ENCODE peak calls at places on chromosomes 5 and 9, in four cellular contexts. I is CD4-positive, alpha-beta T cell; D is activated CD4-positive, alpha-beta T cell treated with anti-CD3 and anti-CD28 coated beads, Interleukin-2, amount 50 U/mL, for 1 hour; B is stimulated activated CD8-positive, alpha-beta memory T cell treated with anti-CD3 and anti-CD28 coated beads, Interleukin-7, amount 100 ng/mL, for 4 hours. L is an unnamed sample.
A peak's percentile ranks its signal among the peaks of the same experiment; 100 is the strongest.

GRCh38 chr5:543755-544674 is 19.8 kb upstream of the SLC9A3 start:
- DNase-seq in I (peak; percentile 44), D (peak; percentile 26), B (peak; percentile 4), L (no peak)

GRCh38 chr5:68522863-68523262 is 307.3 kb downstream of the PIK3R1 start:
- DNase-seq in I (no peak), D (no peak), B (no peak), L (no peak)

GRCh38 chr5:62334082-62334481 is 28.1 kb downstream of the KIF2A start:
- DNase-seq in I (no peak), D (no peak), B (no peak), L (no peak)

GRCh38 chr9:2116073-2116472 is 100.9 kb downstream of the SMARCA2 start:
- DNase-seq in I (no peak), D (no peak), B (no peak), L (peak; percentile 33)

GRCh38 chr5:90888511-90889324 is 330.1 kb downstream of the ADGRV1 start:
- DNase-seq in I (no peak), D (no peak), B (no peak), L (no peak)

GRCh38 chr5:83714780-83715179 is 5.9 kb downstream of the HAPLN1 start:
- DNase-seq in I (no peak), D (no peak), B (no peak), L (no peak)

GRCh38 chr9:113578877-113579269 is 115.3 kb downstream of the RGS3 start:
- DNase-seq in I (peak; percentile 78), D (peak; percentile 73), B (peak; percentile 81), L (peak; percentile 66)

GRCh38 chr5:96049398-96050272 is 88.0 kb upstream of the ELL2 start:
- DNase-seq in I (no peak), D (no peak), B (no peak), L (peak; percentile 90)

GRCh38 chr9:8338249-8338721 is 538.7 kb upstream of the DMAC1 start:
- DNase-seq in I (no peak), D (no peak), B (no peak), L (no peak)

GRCh38 chr9:7980691-7981289 is 181.2 kb upstream of the DMAC1 start:
- DNase-seq in I (no peak), D (no peak), B (no peak), L (no peak)

GRCh38 chr9:110099236-110099741 is 108.7 kb downstream of the C9orf152 start:
- DNase-seq in I (no peak), D (no peak), B (no peak), L (no peak)

GRCh38 chr5:146890733-146891440 is 12.3 kb upstream of the PPP2R2B start:
- DNase-seq in I (no peak), D (no peak), B (no peak), L (no peak)

GRCh38 chr5:145554399-145554798 is 280.7 kb downstream of the PRELID2 start:
- DNase-seq in I (no peak), D (no peak), B (no peak), L (no peak)

GRCh38 chr9:3330792-3331420 is 194.9 kb downstream of the RFX3 start:
- DNase-seq in I (no peak), D (no peak), B (no peak), L (peak; percentile 36)

GRCh38 chr9:35526087-35526801 is 36.3 kb downstream of the RUSC2 start:
- DNase-seq in I (no peak), D (no peak), B (no peak), L (no peak)

GRCh38 chr9:650362-650761 is 191.1 kb upstream of the DMRT1 start:
- DNase-seq in I (no peak), D (no peak), B (no peak), L (no peak)

GRCh38 chr9:119500072-119500771 is 131.0 kb upstream of the BRINP1 start:
- DNase-seq in I (no peak), D (no peak), B (no peak), L (no peak)

GRCh38 chr5:95620030-95620869 is at the start of gene GPR150:
- DNase-seq in I (peak; percentile 57), D (peak; percentile 55), B (peak; percentile 15), L (no peak)

GRCh38 chr9:111150241-111150640 is 112.0 kb upstream of the LPAR1 start:
- DNase-seq in I (no peak), D (no peak), B (no peak), L (no peak)

GRCh38 chr9:116336133-116336862 is 182.7 kb downstream of the PAPPA start:
- DNase-seq in I (no peak), D (no peak), B (no peak), L (no peak)

GRCh38 chr5:179171251-179171815 is 111.2 kb downstream of the ZNF354C start:
- DNase-seq in I (no peak), D (no peak), B (no peak), L (no peak)

GRCh38 chr5:64292611-64293215 is 127.1 kb downstream of the RNF180 start:
- DNase-seq in I (no peak), D (no peak), B (no peak), L (no peak)

GRCh38 chr5:60257852-60258251 is 364.3 kb upstream of the PDE4D start:
- DNase-seq in I (no peak), D (no peak), B (no peak), L (no peak)

GRCh38 chr9:4339357-4339756 is 39.5 kb upstream of the GLIS3 start:
- DNase-seq in I (peak; percentile 77), D (peak; percentile 78), B (peak; percentile 68), L (peak; percentile 77)

GRCh38 chr9:114263853-114264510 is 58.9 kb upstream of the ORM1 start:
- DNase-seq in I (no peak), D (no peak), B (no peak), L (no peak)

GRCh38 chr9:114246558-114246957 is 76.3 kb upstream of the ORM1 start:
- DNase-seq in I (no peak), D (no peak), B (no peak), L (no peak)

GRCh38 chr5:74516217-74516636 is 124.3 kb downstream of the ENC1 start:
- DNase-seq in I (no peak), D (no peak), B (no peak), L (no peak)

GRCh38 chr5:7824995-7825394 is 25.9 kb downstream of the CFAP90 start:
- DNase-seq in I (no peak), D (no peak), B (no peak), L (no peak)

GRCh38 chr5:159444441-159445082 is 114.3 kb upstream of the IL12B start:
- DNase-seq in I (no peak), D (no peak), B (no peak), L (peak; percentile 57)

GRCh38 chr9:2857564-2858198 is 13.8 kb upstream of the PUM3 start:
- DNase-seq in I (peak; percentile 54), D (peak; percentile 53), B (peak; percentile 37), L (peak; percentile 81)

GRCh38 chr5:173396311-173396993 is 68.2 kb upstream of the STC2 start:
- DNase-seq in I (no peak), D (no peak), B (no peak), L (no peak)

GRCh38 chr5:148979104-148979723 is 83.6 kb downstream of the SH3TC2 start:
- DNase-seq in I (no peak), D (no peak), B (no peak), L (no peak)

GRCh38 chr9:73023025-73023541 is 70.2 kb upstream of the ALDH1A1 start:
- DNase-seq in I (peak; percentile 38), D (peak; percentile 22), B (peak; percentile 17), L (peak; percentile 81)

GRCh38 chr9:87770616-87771015 is 44.7 kb downstream of the CTSL start:
- DNase-seq in I (no peak), D (no peak), B (no peak), L (no peak)

GRCh38 chr9:35452481-35452880 is 37.4 kb upstream of the RUSC2 start:
- DNase-seq in I (no peak), D (no peak), B (no peak), L (no peak)